ENCODE peak calls at places on chromosomes 3 and 15, in ten cellular contexts. Y is suprapubic skin, J is prostate gland, Q is Panc1, O is esophagus muscularis mucosa, T is stomach, E is endothelial cell of umbilical vein, Z is HepG2, M is transverse colon, P is upper lobe of left lung. W is an unnamed sample. For H3K4me1, the result is how much of the 10 kb centered on the place peaks cover.

GRCh38 chr3:66101901-66102300 is 63.2 kb upstream of the MAGI1 start:
- DNase-seq in J (no peak), E (peak), Y (no peak), Z (no peak), Q (no peak), P (no peak), M (no peak), O (no peak), T (no peak), W (no peak)

GRCh38 chr3:167684389-167684993 is 30.7 kb upstream of the WDR49 start:
- DNase-seq in O (no peak), P (peak), Q (peak), M (no peak), J (peak), T (no peak), Y (no peak), Z (peak), E (peak), W (no peak)

GRCh38 chr15:37618368-37618767 is 316.1 kb upstream of the TMCO5A start:
- DNase-seq in J (no peak), M (no peak), Q (no peak), Y (no peak), T (no peak), P (no peak), E (no peak), O (no peak), Z (no peak), W (no peak)

GRCh38 chr3:45793482-45794176 is 2.7 kb downstream of the SLC6A20 start:
- DNase-seq in P (no peak), E (no peak), J (no peak), Y (no peak), Z (no peak), M (no peak), T (no peak), Q (no peak), O (no peak), W (no peak)

GRCh38 chr15:66241301-66241700 is 12.2 kb downstream of the MEGF11 start:
- DNase-seq in Z (no peak), M (no peak), T (no peak), O (no peak), P (no peak), J (no peak), Y (no peak), Q (no peak), E (no peak), W (no peak)

GRCh38 chr15:30923429-30923828 is 19.7 kb downstream of the FAN1 start:
- DNase-seq in Y (no peak), P (no peak), E (no peak), J (no peak), Z (no peak), T (peak), M (no peak), Q (no peak), O (no peak), W (no peak)

GRCh38 chr3:54132685-54133084 is 10.3 kb downstream of the CACNA2D3 start:
- DNase-seq in J (no peak), M (no peak), Z (no peak), O (no peak), T (no peak), Y (no peak), E (no peak), P (no peak), Q (no peak), W (no peak)

GRCh38 chr15:30991301-30992072 is at the start of gene MTMR10:
- DNase-seq in Q (no peak), O (no peak), T (peak), Y (peak), M (peak), J (peak), P (peak), Z (peak), E (peak), W (peak)

GRCh38 chr3:186048119-186048518 is 60.8 kb downstream of the ETV5 start:
- DNase-seq in T (no peak), Y (no peak), J (no peak), P (no peak), E (no peak), M (no peak), O (no peak), Z (no peak), Q (no peak), W (no peak)

GRCh38 chr3:120641696-120642246 is 40.3 kb downstream of the HGD start:
- DNase-seq in Y (no peak), O (no peak), M (no peak), P (no peak), J (no peak), T (no peak), E (no peak), Z (no peak), Q (no peak), W (no peak)

GRCh38 chr3:125480656-125481374 is 39.2 kb downstream of the SNX4 start:
- DNase-seq in P (no peak), T (no peak), E (no peak), Y (no peak), O (no peak), Z (no peak), M (no peak), J (no peak), Q (no peak), W (no peak)

GRCh38 chr15:101086394-101087171 is 165.3 kb downstream of the CHSY1 start:
- DNase-seq in M (no peak), T (no peak), J (no peak), Q (no peak), Z (no peak), Y (no peak), P (no peak), E (no peak), O (no peak), W (peak)

GRCh38 chr15:45522931-45523331 is 376 bp upstream of the SLC30A4 start:
- DNase-seq in J (peak), E (peak), T (no peak), O (no peak), Q (peak), M (no peak), P (no peak), Y (peak), Z (no peak), W (no peak)

GRCh38 chr3:13069495-13069894 is 3.7 kb downstream of the IQSEC1 start:
- DNase-seq in Z (no peak), E (no peak), P (no peak), Y (no peak), Q (no peak), M (peak), T (no peak), J (no peak), O (no peak), W (no peak)

GRCh38 chr3:41198526-41198925 is 779 bp upstream of the CTNNB1 start:
- DNase-seq in O (no peak), J (peak), E (peak), P (peak), T (peak), Z (peak), M (peak), Y (peak), Q (no peak), W (no peak)

GRCh38 chr3:184874709-184875644 is 63.0 kb downstream of the VPS8 start:
- DNase-seq in O (no peak), P (no peak), J (no peak), Y (no peak), M (peak), Q (peak), T (no peak), Z (peak), E (peak), W (no peak)

GRCh38 chr15:37921527-37922385 is 12.7 kb upstream of the TMCO5A start:
- DNase-seq in P (no peak), O (no peak), E (no peak), M (no peak), J (no peak), Z (no peak), Q (no peak), T (peak), Y (no peak), W (no peak)

GRCh38 chr15:52139599-52140462 is 27.3 kb upstream of the BCL2L10 start:
- DNase-seq in Q (peak), J (peak), T (peak), Y (peak), M (peak), Z (peak), P (peak), O (no peak), E (peak), W (peak)

GRCh38 chr3:48564022-48564421 is 441 bp upstream of the UCN2 start:
- DNase-seq in J (no peak), Y (no peak), T (peak), E (peak), P (peak), Q (no peak), Z (peak), O (no peak), M (peak), W (no peak)

GRCh38 chr3:134249935-134250716 is 533 bp downstream of the RYK start:
- DNase-seq in J (peak), Y (peak), M (peak), Z (peak), O (no peak), Q (no peak), T (peak), P (peak), E (peak), W (peak)

GRCh38 chr15:69305933-69306568 is 7.3 kb downstream of the PAQR5 start:
- DNase-seq in J (no peak), P (no peak), Y (no peak), Q (no peak), M (no peak), O (no peak), E (no peak), Z (no peak), T (no peak), W (no peak)

GRCh38 chr3:153503873-153504272 is 341.8 kb downstream of the RAP2B start:
- DNase-seq in E (no peak), P (no peak), Y (no peak), Q (no peak), M (no peak), J (no peak), T (no peak), Z (no peak), O (no peak), W (no peak)

GRCh38 chr3:42982645-42983412 is 3.7 kb downstream of the GASK1A start:
- DNase-seq in T (no peak), E (no peak), Z (no peak), J (no peak), O (no peak), Q (no peak), P (no peak), M (no peak), Y (no peak), W (no peak)

GRCh38 chr3:17935217-17935616 is 192.8 kb upstream of the TBC1D5 start:
- DNase-seq in T (no peak), P (no peak), Q (no peak), O (no peak), Y (no peak), Z (no peak), E (no peak), J (no peak), M (no peak), W (no peak)

GRCh38 chr3:133868166-133868565 is 27.5 kb downstream of the RAB6B start:
- DNase-seq in T (no peak), Y (no peak), O (no peak), P (no peak), Q (no peak), Z (no peak), E (no peak), M (no peak), J (no peak), W (no peak)

GRCh38 chr15:86163771-86164170 is 84.1 kb downstream of the AGBL1 start:
- DNase-seq in M (no peak), Q (no peak), E (no peak), T (no peak), O (peak), P (no peak), Y (no peak), J (no peak), Z (no peak), W (no peak)

GRCh38 chr15:65303687-65304392 is 637 bp upstream of the RNU5B-1 start:
- DNase-seq in O (no peak), E (peak), J (peak), Z (peak), M (peak), T (peak), Y (peak), P (peak), Q (no peak), W (peak)

DNA sequence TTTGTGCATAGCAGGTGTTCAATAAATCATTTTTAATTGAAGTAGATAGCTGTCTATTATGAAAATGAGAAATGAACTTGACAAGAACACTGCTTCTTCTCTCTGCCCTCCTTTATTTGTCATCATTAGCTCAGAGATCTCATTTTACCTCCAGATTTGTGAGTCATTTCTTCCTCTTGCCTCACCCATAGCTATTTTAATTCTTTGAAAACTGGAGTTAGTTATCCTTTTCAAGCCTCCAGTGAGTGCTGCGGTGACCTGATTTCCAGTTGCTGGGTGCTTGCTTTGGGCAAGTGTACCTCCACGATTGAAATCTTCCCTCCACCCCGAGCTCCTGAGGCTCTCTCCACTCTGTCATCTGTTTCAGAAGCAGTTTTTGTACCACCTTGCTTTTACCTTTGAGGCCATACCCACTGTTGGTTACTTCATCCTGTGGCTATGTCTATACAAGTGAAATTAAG is 114.6 kb downstream of the NFKBIZ start:
- DNase-seq in J (no peak), P (no peak), O (no peak), E (peak), Z (no peak), Q (no peak), M (no peak), T (no peak), Y (no peak), W (no peak)
- TF ChIP-seq POLR2AphosphoS5 in J (no peak), P (no peak), O (no peak), E (no peak), Z (no peak), Q (no peak), M (no peak), T (no peak), Y (no peak), W (no peak)

DNA sequence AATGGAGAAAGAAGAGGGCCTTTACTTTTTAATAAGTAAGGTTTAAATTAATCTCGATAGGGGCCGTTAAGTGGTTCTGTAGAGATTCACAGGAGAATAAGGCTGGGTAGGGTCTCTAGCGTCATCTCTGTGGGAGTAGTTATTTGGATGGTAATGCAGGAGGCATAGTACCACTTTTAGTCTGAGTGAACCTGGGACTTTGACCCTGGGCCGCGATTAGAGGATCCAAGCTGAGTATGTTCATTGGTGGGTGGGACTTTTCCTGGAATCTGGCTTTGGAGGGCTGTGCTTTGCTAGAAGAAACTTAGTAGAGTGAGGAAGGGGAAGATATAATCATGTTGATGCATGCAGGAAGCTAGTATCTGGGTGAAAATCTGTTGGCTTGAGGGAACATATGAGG is 4.0 kb downstream of the LPP start:
- DNase-seq in E (no peak), J (no peak), Q (no peak), M (peak), T (no peak), P (no peak), Z (peak), Y (no peak), O (no peak), W (no peak)
- H3K4me1 ChIP-seq in E (under half), J (under half), Q (under half), M (half or more), T (under half), P (under half), Z (half or more), Y (under half), O (half or more), W (under half)

GRCh38 chr3:40143283-40144090 is 166.0 kb upstream of the EIF1B start:
- DNase-seq in J (no peak), Q (no peak), O (no peak), Y (no peak), Z (no peak), P (no peak), M (no peak), T (no peak), E (no peak), W (no peak)
- TF ChIP-seq POLR2AphosphoS5 in J (no peak), Q (no peak), O (no peak), Y (no peak), Z (no peak), P (no peak), M (no peak), T (no peak), E (no peak), W (no peak)

DNA sequence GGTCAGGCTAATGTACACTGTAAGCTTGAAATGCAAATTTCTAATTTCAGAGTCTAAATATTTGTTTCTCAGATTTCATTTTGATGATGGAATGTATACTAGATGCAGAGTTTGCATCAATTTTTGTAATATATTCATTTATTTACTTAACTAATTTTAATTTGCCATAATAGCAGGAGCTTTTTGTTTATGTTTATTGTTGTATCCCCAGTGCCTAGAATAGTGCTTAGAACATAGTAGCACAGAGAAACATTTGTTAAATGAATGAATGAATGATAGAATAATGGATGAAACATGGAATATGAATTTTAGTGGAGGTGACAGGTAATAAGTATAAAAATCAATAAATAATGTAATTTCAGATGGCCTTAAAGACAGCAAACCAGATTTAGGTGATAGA is 5.2 kb upstream of the GALK2 start:
- DNase-seq in O (no peak), Y (no peak), T (no peak), J (no peak), E (no peak), Q (no peak), Z (no peak), P (no peak), M (no peak), W (no peak)
- H3K4me1 ChIP-seq in O (under half), Y (under half), T (under half), J (under half), E (under half), Q (under half), Z (under half), P (under half), M (under half), W (under half)

W was measured in spleen.